ENCODE peak calls at places on chromosomes 11 and 22, in six cellular contexts. Y is heart right ventricle; S is K562; V is neural progenitor cell; M is naive thymus-derived CD4-positive, alpha-beta T cell; H is fibroblast of lung. R is an unnamed sample. For H3K4me1, the result is how much of the 10 kb centered on the place peaks cover.

GRCh38 chr11:102632026-102632425 is 6.9 kb upstream of the MMP20 start:
- DNase-seq in M (no peak), V (no peak), H (no peak), Y (no peak), S (no peak), R (no peak)

GRCh38 chr11:20131744-20132666 is 28.3 kb downstream of the DBX1 start:
- DNase-seq in V (peak), H (peak), S (peak), Y (peak), M (peak), R (peak)

GRCh38 chr22:42432020-42432596 is at the start of gene NFAM1:
- DNase-seq in Y (no peak), H (no peak), V (peak), S (no peak), M (no peak), R (no peak)

GRCh38 chr11:107565219-107565937 is at the start of gene ALKBH8:
- DNase-seq in H (peak), Y (peak), S (peak), M (peak), V (peak), R (peak)

GRCh38 chr11:65787649-65788622 is 1.1 kb downstream of the OVOL1 start:
- DNase-seq in M (no peak), S (peak), H (no peak), V (peak), Y (no peak), R (no peak)

GRCh38 chr11:33376331-33377099 is 119.3 kb downstream of the HIPK3 start:
- DNase-seq in S (no peak), Y (no peak), H (no peak), M (no peak), V (peak), R (no peak)

GRCh38 chr11:95375881-95376280 is 144.9 kb upstream of the SESN3 start:
- DNase-seq in S (no peak), H (peak), M (no peak), Y (no peak), V (no peak), R (no peak)

GRCh38 chr11:104668797-104669463 is 229.3 kb downstream of the CASP12 start:
- DNase-seq in H (peak), V (no peak), M (no peak), S (no peak), Y (no peak), R (no peak)

GRCh38 chr22:45972091-45972867 is 4.7 kb downstream of the WNT7B start:
- DNase-seq in S (no peak), Y (no peak), H (no peak), M (no peak), V (peak), R (peak)

GRCh38 chr22:18968011-18968749 is 32.1 kb upstream of the PRODH start:
- DNase-seq in H (peak), V (peak), Y (peak), M (no peak), S (peak), R (no peak)

GRCh38 chr22:24599514-24599913 is 3.5 kb upstream of the GGT1 start:
- DNase-seq in Y (no peak), S (no peak), V (no peak), H (no peak), M (no peak), R (no peak)

GRCh38 chr22:45308624-45309421 is 911 bp upstream of the FAM118A start:
- DNase-seq in V (peak), H (no peak), Y (no peak), S (no peak), M (no peak), R (no peak)

GRCh38 chr11:103257360-103257759 is 148.1 kb downstream of the DYNC2H1 start:
- DNase-seq in M (no peak), V (peak), H (peak), Y (no peak), S (no peak), R (no peak)

GRCh38 chr11:73623651-73624050 is 22.7 kb upstream of the PLEKHB1 start:
- DNase-seq in M (no peak), S (no peak), Y (no peak), V (no peak), H (no peak), R (no peak)

GRCh38 chr11:58498464-58498863 is 9.4 kb downstream of the OR5B21 start:
- DNase-seq in S (no peak), H (no peak), M (no peak), Y (no peak), V (no peak), R (no peak)

GRCh38 chr22:26700462-26700861 is 43.1 kb downstream of the MIAT start:
- DNase-seq in S (no peak), Y (no peak), M (no peak), H (no peak), V (no peak), R (no peak)

GRCh38 chr11:134374171-134374570 is 37.9 kb downstream of the B3GAT1 start:
- DNase-seq in Y (no peak), M (no peak), V (no peak), S (no peak), H (no peak), R (no peak)

GRCh38 chr11:11524436-11525038 is 97.3 kb downstream of the GALNT18 start:
- DNase-seq in M (no peak), V (no peak), Y (no peak), H (no peak), S (no peak), R (no peak)

GRCh38 chr22:19122752-19123492 is 710 bp upstream of the DGCR2 start:
- DNase-seq in V (no peak), M (no peak), Y (no peak), H (peak), S (no peak), R (peak)

GRCh38 chr22:47698906-47699305 is 936.5 kb downstream of the TBC1D22A start:
- DNase-seq in H (no peak), V (no peak), Y (no peak), M (no peak), S (no peak), R (no peak)

GRCh38 chr11:124586247-124586860 is 16.6 kb downstream of the OR8A1 start:
- DNase-seq in V (peak), M (peak), H (peak), S (peak), Y (peak), R (peak)

GRCh38 chr22:31046591-31047226 is 34.4 kb upstream of the SMTN start:
- DNase-seq in S (no peak), M (no peak), V (no peak), H (peak), Y (peak), R (no peak)

GRCh38 chr11:126192386-126192785 is 19.1 kb downstream of the RPUSD4 start:
- DNase-seq in M (no peak), Y (no peak), V (no peak), H (no peak), S (no peak), R (no peak)

GRCh38 chr11:65377036-65377435 is 5.4 kb downstream of the SLC25A45 start:
- DNase-seq in Y (no peak), S (no peak), M (no peak), H (no peak), V (no peak), R (no peak)

GRCh38 chr22:49510718-49511117 is 317.0 kb downstream of the BRD1 start:
- DNase-seq in S (no peak), H (no peak), Y (no peak), M (no peak), V (no peak), R (no peak)

GRCh38 chr22:49514656-49515055 is 313.0 kb downstream of the BRD1 start:
- DNase-seq in H (no peak), S (no peak), M (no peak), V (peak), Y (no peak), R (no peak)

GRCh38 chr22:49514211-49514610 is 313.5 kb downstream of the BRD1 start:
- DNase-seq in V (no peak), S (no peak), M (no peak), Y (no peak), H (no peak), R (no peak)

GRCh38 chr22:49513358-49513851 is 314.3 kb downstream of the BRD1 start:
- DNase-seq in S (peak), M (no peak), H (no peak), Y (no peak), V (no peak), R (no peak)

DNA sequence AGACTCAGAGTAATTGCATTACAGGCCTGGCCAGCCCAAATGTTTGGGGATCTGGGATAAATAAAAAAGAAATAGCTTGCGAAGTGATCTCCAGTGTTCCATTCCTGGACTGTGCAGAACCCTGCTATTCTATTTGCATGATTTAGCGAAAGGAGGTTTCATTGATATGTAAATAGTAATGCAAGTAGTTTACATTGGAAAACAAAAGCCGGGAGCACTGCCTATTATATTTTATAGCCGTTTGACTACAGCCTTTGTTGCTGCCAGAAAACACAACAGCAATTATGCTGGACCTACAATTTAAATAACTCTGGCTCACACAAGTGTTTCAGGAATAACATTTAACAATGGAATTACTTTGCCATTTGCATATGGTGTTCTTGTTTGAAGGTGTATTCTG is 315.2 kb downstream of the BRD1 start:
- DNase-seq in S (no peak), M (no peak), H (no peak), V (no peak), Y (no peak), R (no peak)
- H3K4me1 ChIP-seq in S (under half), M (under half), H (under half), V (under half), Y (under half), R (under half)

GRCh38 chr22:22403771-22404170 is 104.8 kb downstream of the ZNF280B start:
- DNase-seq in M (no peak), H (no peak), V (no peak), Y (no peak), S (peak), R (no peak)

GRCh38 chr22:22406445-22406844 is 102.1 kb downstream of the ZNF280B start:
- DNase-seq in H (no peak), Y (no peak), S (peak), M (no peak), V (no peak), R (no peak)

GRCh38 chr22:22407061-22407460 is 101.5 kb downstream of the ZNF280B start:
- DNase-seq in Y (no peak), S (peak), M (no peak), V (no peak), H (no peak), R (no peak)

GRCh38 chr22:22403306-22403705 is 105.2 kb downstream of the ZNF280B start:
- DNase-seq in V (no peak), H (no peak), M (no peak), Y (no peak), S (peak), R (no peak)

DNA sequence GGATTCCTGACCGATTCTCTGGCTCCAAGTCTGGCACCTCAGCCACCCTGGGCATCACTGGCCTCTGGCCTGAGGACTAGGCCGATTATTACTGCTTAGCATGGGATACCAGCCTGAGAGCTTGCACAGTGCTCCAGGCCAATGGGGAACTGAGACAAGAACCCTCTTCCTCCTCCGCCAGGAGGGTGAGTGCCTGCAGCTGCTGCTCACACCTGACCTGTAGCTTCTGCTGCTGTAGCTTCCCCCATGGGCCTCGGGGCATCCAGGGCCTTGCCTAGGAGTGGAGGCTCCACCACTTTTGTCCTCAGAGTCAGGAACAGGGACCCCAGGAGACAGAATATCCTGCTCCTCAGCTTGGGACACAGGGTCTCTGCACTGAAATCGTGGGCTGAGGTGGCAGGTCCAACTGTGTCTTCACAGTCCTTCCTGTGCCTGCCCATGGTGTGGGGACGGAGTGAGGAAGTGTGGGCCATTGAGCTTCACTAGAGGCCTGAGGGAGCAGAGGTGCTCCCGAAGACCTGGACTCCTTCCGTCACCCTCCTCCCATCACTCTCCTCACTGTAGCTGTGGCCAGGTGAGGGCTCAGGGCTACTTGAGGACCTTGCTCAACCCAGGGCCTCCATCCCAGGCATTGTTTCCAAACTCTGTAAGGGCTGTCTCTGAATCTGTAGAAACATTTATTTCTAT is 103.8 kb downstream of the ZNF280B start:
- DNase-seq in Y (no peak), S (no peak), M (no peak), H (no peak), V (no peak), R (no peak)
- H3K27ac ChIP-seq in Y (no peak), S (no peak), M (no peak), H (no peak), V (no peak), R (no peak)

GRCh38 chr22:40605676-40606250 is 30.8 kb downstream of the MRTFA start:
- DNase-seq in V (no peak), M (no peak), S (no peak), H (peak), Y (no peak), R (no peak)
- H3K4me1 ChIP-seq in V (under half), M (under half), S (under half), H (under half), Y (half or more), R (under half)

DNA sequence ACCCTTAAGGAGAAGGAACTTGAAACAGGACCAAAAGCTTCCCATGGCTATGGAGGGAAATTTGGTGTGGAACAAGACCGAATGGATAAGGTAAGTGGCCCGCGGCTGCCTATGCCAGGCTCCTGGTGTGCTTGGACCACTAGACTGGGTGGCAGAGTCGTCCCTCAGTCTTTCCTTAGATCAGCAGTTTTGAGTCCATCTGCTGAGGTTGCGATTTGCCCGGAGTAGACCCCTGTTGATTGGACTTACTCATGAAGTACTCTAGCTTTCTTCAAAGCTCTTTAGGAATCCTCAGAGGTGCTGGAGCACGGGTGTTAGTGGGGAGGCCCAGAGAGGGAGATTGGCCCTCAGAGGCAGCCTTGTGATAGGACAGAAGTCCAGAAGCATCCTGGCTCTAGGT is 11.5 kb downstream of the CTTN start:
- DNase-seq in Y (no peak), H (no peak), S (no peak), V (no peak), M (no peak), R (no peak)
- H3K27ac ChIP-seq in Y (peak), H (no peak), S (no peak), V (no peak), M (no peak), R (no peak)